ENCODE peak calls at places on chromosomes 2 and 18, in nine cellular contexts. F, I, K, X, B, G, C, E and Z are unnamed samples.

GRCh38 chr2:98454073-98454472 is 9.4 kb downstream of the INPP4A start:
- DNase-seq in E (no peak), K (no peak), F (no peak), B (no peak), C (no peak), G (no peak), X (no peak), I (no peak), Z (no peak)

GRCh38 chr2:117536139-117536538 is 278.4 kb upstream of the DDX18 start:
- DNase-seq in F (peak), C (no peak), G (peak), B (no peak), I (no peak), X (no peak), K (no peak), E (no peak), Z (no peak)

GRCh38 chr2:14577843-14578242 is 54.7 kb upstream of the LRATD1 start:
- DNase-seq in E (no peak), K (no peak), F (no peak), G (no peak), X (no peak), I (no peak), C (no peak), B (no peak), Z (peak)

GRCh38 chr2:206305523-206306245 is 31.2 kb downstream of the ZDBF2 start:
- DNase-seq in I (no peak), G (no peak), B (no peak), F (no peak), X (no peak), E (no peak), C (no peak), K (no peak), Z (no peak)

GRCh38 chr2:173654896-173655265 is 300.2 kb downstream of the CDCA7 start:
- DNase-seq in G (no peak), F (no peak), C (no peak), X (no peak), K (no peak), I (no peak), B (no peak), E (no peak), Z (no peak)

GRCh38 chr2:145617906-145618305 is 1098.0 kb upstream of the ZEB2 start:
- DNase-seq in B (no peak), X (no peak), I (no peak), K (peak), E (peak), G (no peak), C (no peak), F (no peak), Z (no peak)

GRCh38 chr2:206217743-206218520 is 56.5 kb upstream of the ZDBF2 start:
- DNase-seq in K (peak), X (no peak), G (no peak), C (no peak), F (peak), I (no peak), B (no peak), E (no peak), Z (no peak)

GRCh38 chr18:711330-711692 is 1.1 kb downstream of the ENOSF1 start:
- DNase-seq in C (peak), F (peak), X (no peak), I (no peak), E (no peak), G (no peak), B (no peak), K (no peak), Z (no peak)